ENCODE peak calls at places on chromosomes 16 and 17, in four cellular contexts. F, V, R and W are unnamed samples.

GRCh38 chr17:51560398-51560797 is 300.1 kb downstream of the UTP18 start:
- DNase-seq in F (no peak), V (no peak), R (no peak), W (no peak)

GRCh38 chr16:89893642-89894548 is 20.5 kb downstream of the TCF25 start:
- DNase-seq in F (no peak), V (no peak), R (no peak), W (no peak)

GRCh38 chr17:29390856-29391631 is 881 bp downstream of the TAOK1 start:
- DNase-seq in F (peak), V (peak), R (no peak), W (no peak)

GRCh38 chr17:16496820-16497489 is 5.0 kb upstream of the LRRC75A start:
- DNase-seq in F (no peak), V (peak), R (no peak), W (no peak)

GRCh38 chr16:23410176-23410575 is 42.8 kb downstream of the COG7 start:
- DNase-seq in F (no peak), V (no peak), R (no peak), W (peak)

GRCh38 chr17:74859439-74860228 is at the start of gene GRIN2C:
- DNase-seq in F (peak), V (no peak), R (no peak), W (no peak)

GRCh38 chr17:57902800-57903759 is 52.1 kb downstream of the CUEDC1 start:
- DNase-seq in F (no peak), V (peak), R (peak), W (no peak)

GRCh38 chr16:50831751-50832150 is 89.9 kb downstream of the CYLD start:
- DNase-seq in F (peak), V (no peak), R (no peak), W (no peak)

GRCh38 chr17:76444518-76445311 is 8.2 kb downstream of the UBE2O start:
- DNase-seq in F (no peak), V (no peak), R (no peak), W (peak)

GRCh38 chr17:52681486-52681885 is 523.0 kb upstream of the CA10 start:
- DNase-seq in F (no peak), V (no peak), R (no peak), W (no peak)

GRCh38 chr17:81888105-81888987 is 3.0 kb downstream of the ALYREF start:
- DNase-seq in F (no peak), V (no peak), R (no peak), W (no peak)

GRCh38 chr17:31499771-31500554 is 108.5 kb downstream of the RAB11FIP4 start:
- DNase-seq in F (peak), V (peak), R (no peak), W (no peak)

GRCh38 chr16:23482778-23483177 is 27.5 kb downstream of the GGA2 start:
- DNase-seq in F (no peak), V (no peak), R (no peak), W (no peak)

GRCh38 chr16:88747588-88748301 is 37.3 kb downstream of the PIEZO1 start:
- DNase-seq in F (peak), V (peak), R (no peak), W (peak)

GRCh38 chr16:19137201-19137601 is 23.4 kb downstream of the ITPRIPL2 start:
- DNase-seq in F (no peak), V (no peak), R (no peak), W (no peak)

GRCh38 chr16:85851034-85851780 is 47.8 kb upstream of the IRF8 start:
- DNase-seq in F (no peak), V (no peak), R (no peak), W (no peak)

GRCh38 chr17:21505819-21506815 is 130.0 kb downstream of the KCNJ12 start:
- DNase-seq in F (no peak), V (no peak), R (no peak), W (no peak)

GRCh38 chr16:66886914-66887313 is 6.6 kb downstream of the PDP2 start:
- DNase-seq in F (no peak), V (no peak), R (no peak), W (no peak)

GRCh38 chr17:73949903-73950302 is 253.6 kb upstream of the RPL38 start:
- DNase-seq in F (no peak), V (no peak), R (no peak), W (no peak)

GRCh38 chr16:23171234-23171948 is 11.2 kb upstream of the SCNN1G start:
- DNase-seq in F (no peak), V (no peak), R (no peak), W (no peak)

DNA sequence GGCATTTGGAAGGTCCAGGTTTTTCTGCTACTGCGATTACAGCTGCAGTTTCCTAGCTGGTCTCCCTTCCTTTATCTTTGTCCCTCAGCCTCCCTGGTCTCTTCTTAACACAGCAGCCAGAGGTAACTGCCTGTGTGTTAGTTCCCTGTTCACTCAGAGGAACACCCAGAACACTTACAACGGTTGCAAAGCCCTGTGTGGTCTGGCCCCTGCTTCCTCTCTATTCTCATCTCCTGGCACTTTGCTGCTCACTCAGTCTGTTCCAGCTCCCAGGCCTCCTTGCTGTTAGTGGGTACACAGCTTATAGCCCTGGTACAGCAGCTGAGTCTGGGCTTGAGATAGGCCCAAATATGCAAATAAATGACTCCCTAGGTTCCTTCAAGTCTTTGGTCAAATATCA is 16.4 kb downstream of the NTN1 start:
- DNase-seq in F (no peak), V (no peak), R (no peak), W (no peak)
- TF ChIP-seq SUZ12 in F (no peak), V (no peak), R (no peak), W (no peak)

DNA sequence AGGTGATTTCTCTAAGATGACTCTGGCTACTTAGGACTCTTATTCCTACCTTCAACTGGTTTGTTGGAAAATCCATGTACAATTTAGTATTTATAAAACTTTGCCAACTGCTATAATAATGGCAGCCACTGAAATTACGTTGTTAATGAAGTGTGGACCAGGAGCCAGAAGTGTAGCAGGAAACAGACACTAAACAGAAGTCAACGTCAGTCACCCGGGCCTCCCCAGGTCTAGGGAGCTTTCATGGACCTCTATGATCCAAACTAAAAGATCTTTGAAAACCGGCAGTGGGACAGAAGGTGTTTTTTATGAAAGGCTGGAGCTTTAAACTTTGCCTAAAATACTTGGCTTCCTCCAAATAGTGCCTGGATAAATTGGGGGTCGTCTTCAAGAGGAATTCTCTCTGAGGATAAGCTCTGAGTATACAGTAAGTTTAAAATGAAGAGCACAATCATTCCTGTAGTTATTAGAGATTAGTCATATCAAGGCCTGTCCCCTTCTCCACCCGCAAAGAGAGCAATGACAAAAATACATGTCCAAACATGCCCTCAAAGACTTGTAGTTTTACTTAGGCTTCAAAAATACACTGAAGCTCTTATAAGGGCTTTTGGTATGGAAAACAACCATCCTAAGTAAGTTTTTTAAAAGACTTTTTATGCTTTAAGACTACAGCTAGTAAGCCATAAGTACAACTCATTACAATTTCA is 34.6 kb downstream of the DCUN1D3 start:
- DNase-seq in F (no peak), V (no peak), R (peak), W (no peak)
- H3K4me3 ChIP-seq in F (no peak), V (no peak), R (no peak), W (no peak)

GRCh38 chr17:63695889-63696288 is 4.0 kb downstream of the LIMD2 start:
- DNase-seq in F (no peak), V (no peak), R (no peak), W (no peak)
- H3K9ac ChIP-seq in F (no peak), V (no peak), R (no peak), W (no peak)

DNA sequence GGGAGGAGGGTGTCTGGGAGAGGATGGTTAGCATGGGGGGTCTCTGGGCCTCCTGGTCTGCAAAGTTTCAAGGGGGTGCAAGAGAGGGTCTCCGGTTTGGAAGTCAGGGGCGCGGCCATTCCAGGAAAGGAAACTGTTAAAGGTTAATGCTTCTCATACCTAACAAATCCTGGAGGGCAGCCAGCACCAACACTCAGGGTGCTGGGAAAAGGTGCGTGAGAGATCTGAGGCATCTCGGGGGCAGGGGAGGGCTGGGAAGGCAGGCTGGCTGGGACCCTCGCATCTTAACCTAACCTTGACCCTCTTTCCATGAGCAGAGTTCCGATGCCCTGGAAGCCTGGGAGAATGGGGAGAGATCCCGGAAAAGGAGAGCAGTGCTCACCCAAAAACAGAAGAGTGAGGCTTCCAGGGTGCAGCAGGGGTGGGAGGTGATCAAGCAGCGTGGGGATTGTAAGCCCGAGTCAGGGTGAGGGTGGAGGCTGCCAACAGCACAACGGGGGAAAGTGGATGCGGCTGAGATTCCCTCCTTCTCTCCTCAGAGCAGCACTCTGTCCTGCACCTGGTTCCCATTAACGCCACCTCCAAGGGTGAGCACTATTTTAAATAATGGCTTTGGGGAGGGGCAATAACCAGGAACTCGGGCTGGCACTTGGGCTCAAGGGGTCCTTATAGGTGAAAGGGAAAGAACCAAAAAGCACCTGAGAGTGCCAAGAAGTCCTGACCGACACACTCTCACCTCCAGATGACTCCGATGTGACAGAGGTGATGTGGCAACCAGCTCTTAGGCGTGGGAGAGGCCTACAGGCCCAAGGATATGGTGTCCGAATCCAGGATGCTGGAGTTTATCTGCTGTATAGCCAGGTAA is 989 bp downstream of the TNFSF13 start:
- DNase-seq in F (no peak), V (no peak), R (no peak), W (no peak)
- TF ChIP-seq SUZ12 in F (no peak), V (no peak), R (no peak), W (no peak)

DNA sequence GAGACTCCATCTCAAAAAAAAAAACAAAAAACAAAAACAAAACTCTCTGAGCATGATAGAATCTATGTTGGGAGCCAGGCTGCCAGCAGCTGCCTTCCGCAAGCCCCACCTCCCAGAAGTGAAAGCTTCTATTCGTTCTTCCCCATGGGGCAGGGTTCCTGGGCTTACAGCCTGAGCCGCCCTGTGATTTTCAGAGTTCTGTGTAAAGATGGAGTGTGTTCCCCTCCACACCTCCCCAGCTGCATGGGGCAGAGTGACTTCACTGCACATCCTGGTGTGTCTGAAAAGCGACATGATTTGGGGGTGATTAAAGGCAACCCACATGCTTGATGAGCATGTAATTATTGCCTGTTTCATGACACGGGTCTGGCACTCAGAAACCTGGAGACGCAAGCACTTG is 265.7 kb downstream of the ENGASE start:
- DNase-seq in F (no peak), V (no peak), R (peak), W (no peak)
- H3K4me3 ChIP-seq in F (no peak), V (no peak), R (peak), W (no peak)

GRCh38 chr17:72597354-72598087 is 476.7 kb downstream of the SOX9 start:
- DNase-seq in F (no peak), V (no peak), R (no peak), W (no peak)
- H3K9ac ChIP-seq in F (no peak), V (no peak), R (no peak), W (no peak)

GRCh38 chr17:80442305-80442659 is 27.3 kb downstream of the ENDOV start:
- DNase-seq in F (no peak), V (no peak), R (no peak), W (no peak)
- TF ChIP-seq SUZ12 in F (no peak), V (no peak), R (no peak), W (no peak)

GRCh38 chr17:40517981-40518380 is 16.6 kb upstream of the TNS4 start:
- DNase-seq in F (no peak), V (no peak), R (no peak), W (no peak)

GRCh38 chr17:40517286-40517662 is 15.9 kb upstream of the TNS4 start:
- DNase-seq in F (no peak), V (no peak), R (no peak), W (no peak)

GRCh38 chr17:40515491-40516041 is 14.1 kb upstream of the TNS4 start:
- DNase-seq in F (no peak), V (no peak), R (no peak), W (no peak)

GRCh38 chr17:40515011-40515410 is 13.6 kb upstream of the TNS4 start:
- DNase-seq in F (no peak), V (no peak), R (no peak), W (no peak)

DNA sequence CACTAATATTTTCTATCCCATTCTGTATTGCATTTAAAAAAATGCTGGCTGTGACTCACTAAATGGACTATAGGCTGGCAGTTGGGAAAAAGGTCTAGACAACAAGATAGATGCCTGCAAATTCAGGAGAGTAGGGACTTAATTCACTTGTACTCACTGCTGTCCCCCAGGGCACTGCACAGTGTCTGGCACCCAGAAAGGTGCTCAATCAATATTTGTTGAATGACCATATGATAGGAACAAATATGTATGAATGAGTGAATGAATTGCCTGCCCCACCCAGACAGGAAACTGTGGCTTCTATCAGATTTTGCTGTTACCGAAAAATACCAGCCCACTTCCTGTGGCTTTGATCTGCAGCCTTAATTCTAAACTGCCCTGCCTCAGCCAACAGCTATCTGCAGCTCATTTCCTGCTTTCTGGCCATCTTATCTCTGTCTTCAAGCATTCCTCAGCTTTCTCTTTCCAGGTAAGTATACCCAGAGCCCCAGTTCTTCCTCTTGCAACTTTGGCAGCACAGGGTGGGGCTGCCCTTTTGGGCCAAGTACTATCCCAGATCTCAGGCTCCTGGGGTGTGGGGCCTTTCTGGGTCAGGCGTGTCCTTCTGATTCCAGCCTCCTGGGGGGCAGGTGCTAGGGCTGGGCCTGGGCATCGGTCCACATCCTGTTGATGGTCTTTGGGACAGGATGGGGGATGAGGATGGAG is 15.3 kb upstream of the TNS4 start:
- DNase-seq in F (no peak), V (peak), R (peak), W (no peak)
- H3K4me3 ChIP-seq in F (no peak), V (no peak), R (peak), W (no peak)

GRCh38 chr16:84759061-84759460 is 59.3 kb downstream of the USP10 start:
- DNase-seq in F (no peak), V (no peak), R (no peak), W (no peak)
- H3K9ac ChIP-seq in F (no peak), V (no peak), R (no peak), W (no peak)

GRCh38 chr17:63041251-63041650 is 75.2 kb downstream of the TANC2 start:
- DNase-seq in F (no peak), V (no peak), R (no peak), W (no peak)
- TF ChIP-seq SUZ12 in F (no peak), V (no peak), R (no peak), W (no peak)